ENCODE peak calls at places on chromosomes 12 and 14, in nine cellular contexts. One of them, this sample, is unnamed.

GRCh38 chr12:21631367-21631766 is 26.3 kb downstream of the LDHB start:
- DNase-seq in NCI-H1105: no peak
- DNase-seq in dermis microvascular lymphatic vessel endothelial cell: no peak
- DNase-seq in stimulated activated CD8-positive, alpha-beta memory T cell treated with anti-CD3 and anti-CD28 coated beads, Interleukin-4, amount 100 ng/mL, for 24 hours: no peak
- DNase-seq in nephron progenitor cell: no peak
- DNase-seq in stimulated activated CD4-positive, alpha-beta T cell treated with anti-CD3 and anti-CD28 coated beads, Interleukin-4, amount 100 ng/mL, for 4 hours: no peak
- DNase-seq in T follicular helper cell: no peak
- DNase-seq in GF-D8: no peak
- DNase-seq in SHP77: no peak
- DNase-seq in this sample: no peak

GRCh38 chr12:6383572-6384498 is at the start of gene LTBR:
- DNase-seq in NCI-H1105: no peak
- DNase-seq in dermis microvascular lymphatic vessel endothelial cell: peak; percentile 93
- DNase-seq in stimulated activated CD8-positive, alpha-beta memory T cell treated with anti-CD3 and anti-CD28 coated beads, Interleukin-4, amount 100 ng/mL, for 24 hours: no peak
- DNase-seq in nephron progenitor cell: peak; percentile 71
- DNase-seq in stimulated activated CD4-positive, alpha-beta T cell treated with anti-CD3 and anti-CD28 coated beads, Interleukin-4, amount 100 ng/mL, for 4 hours: no peak
- DNase-seq in T follicular helper cell: no peak
- DNase-seq in GF-D8: peak; percentile 76
- DNase-seq in SHP77: no peak
- DNase-seq in this sample: no peak

GRCh38 chr12:16189849-16190248 is 87.6 kb downstream of the SLC15A5 start:
- DNase-seq in NCI-H1105: peak; percentile 4
- DNase-seq in dermis microvascular lymphatic vessel endothelial cell: peak; percentile 38
- DNase-seq in stimulated activated CD8-positive, alpha-beta memory T cell treated with anti-CD3 and anti-CD28 coated beads, Interleukin-4, amount 100 ng/mL, for 24 hours: no peak
- DNase-seq in nephron progenitor cell: no peak
- DNase-seq in stimulated activated CD4-positive, alpha-beta T cell treated with anti-CD3 and anti-CD28 coated beads, Interleukin-4, amount 100 ng/mL, for 4 hours: no peak
- DNase-seq in T follicular helper cell: no peak
- DNase-seq in GF-D8: no peak
- DNase-seq in SHP77: peak; percentile 26
- DNase-seq in this sample: no peak

GRCh38 chr14:75917322-75918251 is 64.2 kb downstream of the TGFB3 start:
- DNase-seq in NCI-H1105: no peak
- DNase-seq in dermis microvascular lymphatic vessel endothelial cell: no peak
- DNase-seq in stimulated activated CD8-positive, alpha-beta memory T cell treated with anti-CD3 and anti-CD28 coated beads, Interleukin-4, amount 100 ng/mL, for 24 hours: no peak
- DNase-seq in nephron progenitor cell: no peak
- DNase-seq in stimulated activated CD4-positive, alpha-beta T cell treated with anti-CD3 and anti-CD28 coated beads, Interleukin-4, amount 100 ng/mL, for 4 hours: no peak
- DNase-seq in T follicular helper cell: no peak
- DNase-seq in GF-D8: no peak
- DNase-seq in SHP77: no peak
- DNase-seq in this sample: no peak

GRCh38 chr14:50769893-50770500 is 61.0 kb downstream of the NIN start:
- DNase-seq in NCI-H1105: no peak
- DNase-seq in dermis microvascular lymphatic vessel endothelial cell: no peak
- DNase-seq in stimulated activated CD8-positive, alpha-beta memory T cell treated with anti-CD3 and anti-CD28 coated beads, Interleukin-4, amount 100 ng/mL, for 24 hours: no peak
- DNase-seq in nephron progenitor cell: no peak
- DNase-seq in stimulated activated CD4-positive, alpha-beta T cell treated with anti-CD3 and anti-CD28 coated beads, Interleukin-4, amount 100 ng/mL, for 4 hours: no peak
- DNase-seq in T follicular helper cell: no peak
- DNase-seq in GF-D8: no peak
- DNase-seq in SHP77: no peak
- DNase-seq in this sample: no peak

GRCh38 chr14:99189201-99189801 is 82.7 kb downstream of the BCL11B start:
- DNase-seq in NCI-H1105: no peak
- DNase-seq in dermis microvascular lymphatic vessel endothelial cell: no peak
- DNase-seq in stimulated activated CD8-positive, alpha-beta memory T cell treated with anti-CD3 and anti-CD28 coated beads, Interleukin-4, amount 100 ng/mL, for 24 hours: no peak
- DNase-seq in nephron progenitor cell: no peak
- DNase-seq in stimulated activated CD4-positive, alpha-beta T cell treated with anti-CD3 and anti-CD28 coated beads, Interleukin-4, amount 100 ng/mL, for 4 hours: peak; percentile 51
- DNase-seq in T follicular helper cell: no peak
- DNase-seq in GF-D8: no peak
- DNase-seq in SHP77: no peak
- DNase-seq in this sample: no peak

GRCh38 chr14:65282909-65283253 is 129.6 kb upstream of the FUT8 start:
- DNase-seq in NCI-H1105: no peak
- DNase-seq in dermis microvascular lymphatic vessel endothelial cell: no peak
- DNase-seq in stimulated activated CD8-positive, alpha-beta memory T cell treated with anti-CD3 and anti-CD28 coated beads, Interleukin-4, amount 100 ng/mL, for 24 hours: no peak
- DNase-seq in nephron progenitor cell: no peak
- DNase-seq in stimulated activated CD4-positive, alpha-beta T cell treated with anti-CD3 and anti-CD28 coated beads, Interleukin-4, amount 100 ng/mL, for 4 hours: no peak
- DNase-seq in T follicular helper cell: no peak
- DNase-seq in GF-D8: no peak
- DNase-seq in SHP77: no peak
- DNase-seq in this sample: no peak

GRCh38 chr14:77139540-77140342 is 1.9 kb downstream of the ZDHHC22 start:
- DNase-seq in NCI-H1105: peak; percentile 53
- DNase-seq in dermis microvascular lymphatic vessel endothelial cell: peak; percentile 49
- DNase-seq in stimulated activated CD8-positive, alpha-beta memory T cell treated with anti-CD3 and anti-CD28 coated beads, Interleukin-4, amount 100 ng/mL, for 24 hours: no peak
- DNase-seq in nephron progenitor cell: peak; percentile 84
- DNase-seq in stimulated activated CD4-positive, alpha-beta T cell treated with anti-CD3 and anti-CD28 coated beads, Interleukin-4, amount 100 ng/mL, for 4 hours: peak; percentile 21
- DNase-seq in T follicular helper cell: peak; percentile 22
- DNase-seq in GF-D8: no peak
- DNase-seq in SHP77: peak; percentile 39
- DNase-seq in this sample: no peak

GRCh38 chr12:118371354-118372282 is 1.1 kb downstream of the TAOK3 start:
- DNase-seq in NCI-H1105: no peak
- DNase-seq in dermis microvascular lymphatic vessel endothelial cell: peak; percentile 17
- DNase-seq in stimulated activated CD8-positive, alpha-beta memory T cell treated with anti-CD3 and anti-CD28 coated beads, Interleukin-4, amount 100 ng/mL, for 24 hours: no peak
- DNase-seq in nephron progenitor cell: peak; percentile 47
- DNase-seq in stimulated activated CD4-positive, alpha-beta T cell treated with anti-CD3 and anti-CD28 coated beads, Interleukin-4, amount 100 ng/mL, for 4 hours: peak; percentile 1
- DNase-seq in T follicular helper cell: no peak
- DNase-seq in GF-D8: no peak
- DNase-seq in SHP77: no peak
- DNase-seq in this sample: no peak

GRCh38 chr12:3454780-3455179 is 36.2 kb upstream of the PRMT8 start:
- DNase-seq in NCI-H1105: no peak
- DNase-seq in dermis microvascular lymphatic vessel endothelial cell: no peak
- DNase-seq in stimulated activated CD8-positive, alpha-beta memory T cell treated with anti-CD3 and anti-CD28 coated beads, Interleukin-4, amount 100 ng/mL, for 24 hours: no peak
- DNase-seq in nephron progenitor cell: no peak
- DNase-seq in stimulated activated CD4-positive, alpha-beta T cell treated with anti-CD3 and anti-CD28 coated beads, Interleukin-4, amount 100 ng/mL, for 4 hours: no peak
- DNase-seq in T follicular helper cell: no peak
- DNase-seq in GF-D8: no peak
- DNase-seq in SHP77: no peak
- DNase-seq in this sample: no peak

GRCh38 chr14:96121660-96122395 is 82.7 kb downstream of the C14orf132 start:
- DNase-seq in NCI-H1105: no peak
- DNase-seq in dermis microvascular lymphatic vessel endothelial cell: no peak
- DNase-seq in stimulated activated CD8-positive, alpha-beta memory T cell treated with anti-CD3 and anti-CD28 coated beads, Interleukin-4, amount 100 ng/mL, for 24 hours: no peak
- DNase-seq in nephron progenitor cell: no peak
- DNase-seq in stimulated activated CD4-positive, alpha-beta T cell treated with anti-CD3 and anti-CD28 coated beads, Interleukin-4, amount 100 ng/mL, for 4 hours: no peak
- DNase-seq in T follicular helper cell: no peak
- DNase-seq in GF-D8: no peak
- DNase-seq in SHP77: no peak
- DNase-seq in this sample: no peak

GRCh38 chr12:46300906-46301305 is 32.1 kb upstream of the SLC38A1 start:
- DNase-seq in NCI-H1105: no peak
- DNase-seq in dermis microvascular lymphatic vessel endothelial cell: peak; percentile 39
- DNase-seq in stimulated activated CD8-positive, alpha-beta memory T cell treated with anti-CD3 and anti-CD28 coated beads, Interleukin-4, amount 100 ng/mL, for 24 hours: no peak
- DNase-seq in nephron progenitor cell: no peak
- DNase-seq in stimulated activated CD4-positive, alpha-beta T cell treated with anti-CD3 and anti-CD28 coated beads, Interleukin-4, amount 100 ng/mL, for 4 hours: no peak
- DNase-seq in T follicular helper cell: no peak
- DNase-seq in GF-D8: no peak
- DNase-seq in SHP77: no peak
- DNase-seq in this sample: no peak

GRCh38 chr12:27898022-27898421 is 74.5 kb downstream of the PTHLH start:
- DNase-seq in NCI-H1105: no peak
- DNase-seq in dermis microvascular lymphatic vessel endothelial cell: no peak
- DNase-seq in stimulated activated CD8-positive, alpha-beta memory T cell treated with anti-CD3 and anti-CD28 coated beads, Interleukin-4, amount 100 ng/mL, for 24 hours: no peak
- DNase-seq in nephron progenitor cell: no peak
- DNase-seq in stimulated activated CD4-positive, alpha-beta T cell treated with anti-CD3 and anti-CD28 coated beads, Interleukin-4, amount 100 ng/mL, for 4 hours: no peak
- DNase-seq in T follicular helper cell: no peak
- DNase-seq in GF-D8: no peak
- DNase-seq in SHP77: no peak
- DNase-seq in this sample: no peak

GRCh38 chr14:49463146-49463545 is 123.0 kb downstream of the RPS29 start:
- DNase-seq in NCI-H1105: no peak
- DNase-seq in dermis microvascular lymphatic vessel endothelial cell: no peak
- DNase-seq in stimulated activated CD8-positive, alpha-beta memory T cell treated with anti-CD3 and anti-CD28 coated beads, Interleukin-4, amount 100 ng/mL, for 24 hours: no peak
- DNase-seq in nephron progenitor cell: no peak
- DNase-seq in stimulated activated CD4-positive, alpha-beta T cell treated with anti-CD3 and anti-CD28 coated beads, Interleukin-4, amount 100 ng/mL, for 4 hours: no peak
- DNase-seq in T follicular helper cell: no peak
- DNase-seq in GF-D8: no peak
- DNase-seq in SHP77: no peak
- DNase-seq in this sample: no peak

GRCh38 chr14:57136669-57137068 is 132.0 kb downstream of the EXOC5 start:
- DNase-seq in NCI-H1105: peak; percentile 81
- DNase-seq in dermis microvascular lymphatic vessel endothelial cell: no peak
- DNase-seq in stimulated activated CD8-positive, alpha-beta memory T cell treated with anti-CD3 and anti-CD28 coated beads, Interleukin-4, amount 100 ng/mL, for 24 hours: no peak
- DNase-seq in nephron progenitor cell: no peak
- DNase-seq in stimulated activated CD4-positive, alpha-beta T cell treated with anti-CD3 and anti-CD28 coated beads, Interleukin-4, amount 100 ng/mL, for 4 hours: no peak
- DNase-seq in T follicular helper cell: no peak
- DNase-seq in GF-D8: no peak
- DNase-seq in SHP77: peak; percentile 47
- DNase-seq in this sample: no peak

GRCh38 chr12:103930787-103931536 is 752 bp downstream of the HSP90B1 start:
- DNase-seq in NCI-H1105: no peak
- DNase-seq in dermis microvascular lymphatic vessel endothelial cell: no peak
- DNase-seq in stimulated activated CD8-positive, alpha-beta memory T cell treated with anti-CD3 and anti-CD28 coated beads, Interleukin-4, amount 100 ng/mL, for 24 hours: no peak
- DNase-seq in nephron progenitor cell: peak; percentile 38
- DNase-seq in stimulated activated CD4-positive, alpha-beta T cell treated with anti-CD3 and anti-CD28 coated beads, Interleukin-4, amount 100 ng/mL, for 4 hours: peak; percentile 14
- DNase-seq in T follicular helper cell: no peak
- DNase-seq in GF-D8: no peak
- DNase-seq in SHP77: peak; percentile 21
- DNase-seq in this sample: no peak

GRCh38 chr14:49615776-49616175 is 4.7 kb downstream of the RPL36AL start:
- DNase-seq in NCI-H1105: no peak
- DNase-seq in dermis microvascular lymphatic vessel endothelial cell: no peak
- DNase-seq in stimulated activated CD8-positive, alpha-beta memory T cell treated with anti-CD3 and anti-CD28 coated beads, Interleukin-4, amount 100 ng/mL, for 24 hours: no peak
- DNase-seq in nephron progenitor cell: no peak
- DNase-seq in stimulated activated CD4-positive, alpha-beta T cell treated with anti-CD3 and anti-CD28 coated beads, Interleukin-4, amount 100 ng/mL, for 4 hours: no peak
- DNase-seq in T follicular helper cell: no peak
- DNase-seq in GF-D8: no peak
- DNase-seq in SHP77: no peak
- DNase-seq in this sample: no peak

GRCh38 chr12:12432373-12432772 is 75.5 kb downstream of the BORCS5 start:
- DNase-seq in NCI-H1105: peak; percentile 68
- DNase-seq in dermis microvascular lymphatic vessel endothelial cell: peak; percentile 78
- DNase-seq in stimulated activated CD8-positive, alpha-beta memory T cell treated with anti-CD3 and anti-CD28 coated beads, Interleukin-4, amount 100 ng/mL, for 24 hours: no peak
- DNase-seq in nephron progenitor cell: no peak
- DNase-seq in stimulated activated CD4-positive, alpha-beta T cell treated with anti-CD3 and anti-CD28 coated beads, Interleukin-4, amount 100 ng/mL, for 4 hours: no peak
- DNase-seq in T follicular helper cell: no peak
- DNase-seq in GF-D8: no peak
- DNase-seq in SHP77: no peak
- DNase-seq in this sample: no peak

GRCh38 chr14:76884853-76885276 is 58.7 kb downstream of the LRRC74A start:
- DNase-seq in NCI-H1105: no peak
- DNase-seq in dermis microvascular lymphatic vessel endothelial cell: peak; percentile 14
- DNase-seq in stimulated activated CD8-positive, alpha-beta memory T cell treated with anti-CD3 and anti-CD28 coated beads, Interleukin-4, amount 100 ng/mL, for 24 hours: no peak
- DNase-seq in nephron progenitor cell: no peak
- DNase-seq in stimulated activated CD4-positive, alpha-beta T cell treated with anti-CD3 and anti-CD28 coated beads, Interleukin-4, amount 100 ng/mL, for 4 hours: no peak
- DNase-seq in T follicular helper cell: no peak
- DNase-seq in GF-D8: no peak
- DNase-seq in SHP77: no peak
- DNase-seq in this sample: no peak